ENCODE peak calls at places on chromosomes 11 and 22, in ten cellular contexts. One of them, this sample, is unnamed.

GRCh38 chr11:130165601-130166456 is 6.2 kb downstream of the ST14 start:
- DNase-seq in dorsolateral prefrontal cortex: no peak
- DNase-seq in GM23338: no peak
- DNase-seq in MM.1S: no peak
- DNase-seq in esophagus squamous epithelium: no peak
- DNase-seq in CD4-positive, alpha-beta T cell: no peak
- DNase-seq in epithelial cell of esophagus: peak
- DNase-seq in nephron progenitor cell: no peak
- DNase-seq in WERI-Rb-1: no peak
- DNase-seq in A549: no peak
- DNase-seq in this sample: no peak

GRCh38 chr11:73931039-73931645 is 19.7 kb upstream of the DNAJB13 start:
- DNase-seq in esophagus squamous epithelium: no peak
- DNase-seq in MM.1S: peak
- DNase-seq in CD4-positive, alpha-beta T cell: no peak
- DNase-seq in dorsolateral prefrontal cortex: no peak
- DNase-seq in epithelial cell of esophagus: peak
- DNase-seq in WERI-Rb-1: peak
- DNase-seq in A549: peak
- DNase-seq in GM23338: peak
- DNase-seq in nephron progenitor cell: peak
- DNase-seq in this sample: no peak

GRCh38 chr11:35682230-35683195 is 19.9 kb downstream of the TRIM44 start:
- DNase-seq in WERI-Rb-1: peak
- DNase-seq in CD4-positive, alpha-beta T cell: no peak
- DNase-seq in A549: no peak
- DNase-seq in esophagus squamous epithelium: no peak
- DNase-seq in MM.1S: no peak
- DNase-seq in nephron progenitor cell: no peak
- DNase-seq in dorsolateral prefrontal cortex: no peak
- DNase-seq in GM23338: peak
- DNase-seq in epithelial cell of esophagus: no peak
- DNase-seq in this sample: no peak

GRCh38 chr22:24107668-24108067 is 73.6 kb upstream of the SUSD2 start:
- DNase-seq in nephron progenitor cell: no peak
- DNase-seq in WERI-Rb-1: no peak
- DNase-seq in dorsolateral prefrontal cortex: peak
- DNase-seq in epithelial cell of esophagus: peak
- DNase-seq in esophagus squamous epithelium: no peak
- DNase-seq in A549: no peak
- DNase-seq in GM23338: no peak
- DNase-seq in CD4-positive, alpha-beta T cell: peak
- DNase-seq in MM.1S: no peak
- DNase-seq in this sample: peak

GRCh38 chr11:121958978-121959340 is 157.1 kb downstream of the BLID start:
- DNase-seq in WERI-Rb-1: no peak
- DNase-seq in A549: no peak
- DNase-seq in GM23338: no peak
- DNase-seq in MM.1S: no peak
- DNase-seq in CD4-positive, alpha-beta T cell: no peak
- DNase-seq in esophagus squamous epithelium: no peak
- DNase-seq in dorsolateral prefrontal cortex: no peak
- DNase-seq in epithelial cell of esophagus: peak
- DNase-seq in nephron progenitor cell: no peak
- DNase-seq in this sample: no peak

GRCh38 chr11:36400768-36401455 is 104.8 kb downstream of the PRR5L start:
- DNase-seq in A549: no peak
- DNase-seq in MM.1S: no peak
- DNase-seq in WERI-Rb-1: no peak
- DNase-seq in GM23338: no peak
- DNase-seq in nephron progenitor cell: no peak
- DNase-seq in CD4-positive, alpha-beta T cell: no peak
- DNase-seq in epithelial cell of esophagus: no peak
- DNase-seq in dorsolateral prefrontal cortex: no peak
- DNase-seq in esophagus squamous epithelium: no peak
- DNase-seq in this sample: no peak

GRCh38 chr11:64556721-64557250 is 34.2 kb upstream of the SLC22A12 start:
- DNase-seq in CD4-positive, alpha-beta T cell: no peak
- DNase-seq in nephron progenitor cell: no peak
- DNase-seq in dorsolateral prefrontal cortex: no peak
- DNase-seq in MM.1S: no peak
- DNase-seq in epithelial cell of esophagus: no peak
- DNase-seq in A549: no peak
- DNase-seq in esophagus squamous epithelium: no peak
- DNase-seq in GM23338: no peak
- DNase-seq in WERI-Rb-1: no peak
- DNase-seq in this sample: peak

GRCh38 chr11:14029971-14030531 is 67.5 kb downstream of the SPON1 start:
- DNase-seq in esophagus squamous epithelium: no peak
- DNase-seq in epithelial cell of esophagus: peak
- DNase-seq in CD4-positive, alpha-beta T cell: no peak
- DNase-seq in MM.1S: no peak
- DNase-seq in nephron progenitor cell: no peak
- DNase-seq in GM23338: no peak
- DNase-seq in WERI-Rb-1: no peak
- DNase-seq in A549: no peak
- DNase-seq in dorsolateral prefrontal cortex: no peak
- DNase-seq in this sample: peak

GRCh38 chr11:28559497-28559896 is 451.3 kb downstream of the METTL15 start:
- DNase-seq in MM.1S: no peak
- DNase-seq in esophagus squamous epithelium: no peak
- DNase-seq in epithelial cell of esophagus: no peak
- DNase-seq in WERI-Rb-1: no peak
- DNase-seq in GM23338: peak
- DNase-seq in A549: no peak
- DNase-seq in dorsolateral prefrontal cortex: no peak
- DNase-seq in nephron progenitor cell: no peak
- DNase-seq in CD4-positive, alpha-beta T cell: no peak
- DNase-seq in this sample: no peak

GRCh38 chr11:104161751-104162450 is 2.0 kb downstream of the PDGFD start:
- DNase-seq in CD4-positive, alpha-beta T cell: no peak
- DNase-seq in dorsolateral prefrontal cortex: no peak
- DNase-seq in esophagus squamous epithelium: no peak
- DNase-seq in WERI-Rb-1: no peak
- DNase-seq in GM23338: no peak
- DNase-seq in MM.1S: no peak
- DNase-seq in nephron progenitor cell: no peak
- DNase-seq in epithelial cell of esophagus: no peak
- DNase-seq in A549: no peak
- DNase-seq in this sample: no peak

DNA sequence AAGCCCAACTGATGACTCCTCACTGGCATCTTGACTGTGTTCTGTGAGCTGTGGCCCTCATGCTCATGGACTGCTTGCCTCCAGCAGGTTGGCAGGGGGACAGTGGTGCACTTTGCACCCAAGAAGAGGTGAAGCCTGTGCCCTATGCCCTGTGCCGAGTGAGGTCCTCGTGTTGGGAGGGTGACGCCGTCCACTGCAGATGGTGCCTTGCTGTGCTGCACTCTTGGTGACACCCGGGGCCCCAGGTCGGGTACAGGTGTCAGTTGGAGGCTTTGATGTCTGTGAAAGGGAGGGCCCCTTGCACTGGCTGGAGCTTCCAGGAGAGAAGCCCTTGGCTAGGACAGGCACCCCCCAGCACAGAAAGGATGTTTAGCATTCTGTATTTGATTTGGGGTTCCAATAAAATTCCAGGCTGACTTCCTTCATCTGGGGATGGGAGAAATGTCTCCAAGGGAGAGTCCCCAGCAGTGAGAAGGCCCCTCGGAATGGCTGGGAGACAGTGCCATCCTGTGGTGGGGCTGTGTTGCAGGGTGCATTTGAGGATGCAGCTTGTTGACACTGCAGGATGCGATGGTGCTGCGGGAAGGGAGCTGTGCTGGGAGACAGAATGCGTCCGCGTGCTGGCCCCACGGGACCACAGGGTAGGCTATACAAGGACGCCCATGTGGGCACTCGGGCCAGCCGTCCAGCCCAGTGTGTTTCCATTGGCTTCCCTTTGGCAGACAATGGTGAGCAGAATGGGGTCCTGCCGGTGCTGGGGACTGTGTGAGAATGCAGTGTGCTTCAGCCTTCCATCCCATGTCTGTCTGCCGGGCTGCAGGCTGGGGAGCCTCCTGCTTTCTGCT is 2.5 kb upstream of the ZDHHC8 start:
- DNase-seq in WERI-Rb-1: peak
- DNase-seq in GM23338: peak
- DNase-seq in esophagus squamous epithelium: no peak
- DNase-seq in epithelial cell of esophagus: peak
- DNase-seq in nephron progenitor cell: no peak
- DNase-seq in CD4-positive, alpha-beta T cell: peak
- DNase-seq in A549: no peak
- DNase-seq in MM.1S: peak
- DNase-seq in dorsolateral prefrontal cortex: no peak
- DNase-seq in this sample: no peak
- TF ChIP-seq CTCF in WERI-Rb-1: peak
- TF ChIP-seq CTCF in GM23338: peak
- TF ChIP-seq CTCF in esophagus squamous epithelium: peak
- TF ChIP-seq CTCF in epithelial cell of esophagus: peak
- TF ChIP-seq CTCF in nephron progenitor cell: peak
- TF ChIP-seq CTCF in CD4-positive, alpha-beta T cell: peak
- TF ChIP-seq CTCF in A549: peak
- TF ChIP-seq CTCF in MM.1S: peak
- TF ChIP-seq CTCF in dorsolateral prefrontal cortex: peak
- TF ChIP-seq CTCF in this sample: no peak

GRCh38 chr22:42699953-42700352 is 20.7 kb downstream of the A4GALT start:
- DNase-seq in epithelial cell of esophagus: no peak
- DNase-seq in WERI-Rb-1: no peak
- DNase-seq in CD4-positive, alpha-beta T cell: no peak
- DNase-seq in nephron progenitor cell: no peak
- DNase-seq in dorsolateral prefrontal cortex: no peak
- DNase-seq in A549: no peak
- DNase-seq in GM23338: no peak
- DNase-seq in MM.1S: no peak
- DNase-seq in esophagus squamous epithelium: no peak
- DNase-seq in this sample: no peak

GRCh38 chr22:42700901-42701300 is 19.8 kb downstream of the A4GALT start:
- DNase-seq in GM23338: no peak
- DNase-seq in MM.1S: no peak
- DNase-seq in A549: no peak
- DNase-seq in WERI-Rb-1: no peak
- DNase-seq in esophagus squamous epithelium: no peak
- DNase-seq in CD4-positive, alpha-beta T cell: no peak
- DNase-seq in dorsolateral prefrontal cortex: no peak
- DNase-seq in epithelial cell of esophagus: no peak
- DNase-seq in nephron progenitor cell: no peak
- DNase-seq in this sample: no peak

GRCh38 chr22:42697542-42698013 is 23.1 kb downstream of the A4GALT start:
- DNase-seq in CD4-positive, alpha-beta T cell: no peak
- DNase-seq in MM.1S: no peak
- DNase-seq in epithelial cell of esophagus: peak
- DNase-seq in GM23338: no peak
- DNase-seq in esophagus squamous epithelium: no peak
- DNase-seq in A549: peak
- DNase-seq in WERI-Rb-1: no peak
- DNase-seq in dorsolateral prefrontal cortex: no peak
- DNase-seq in nephron progenitor cell: no peak
- DNase-seq in this sample: peak

GRCh38 chr22:42700355-42700754 is 20.3 kb downstream of the A4GALT start:
- DNase-seq in A549: no peak
- DNase-seq in dorsolateral prefrontal cortex: no peak
- DNase-seq in WERI-Rb-1: no peak
- DNase-seq in epithelial cell of esophagus: no peak
- DNase-seq in MM.1S: no peak
- DNase-seq in GM23338: no peak
- DNase-seq in nephron progenitor cell: no peak
- DNase-seq in esophagus squamous epithelium: no peak
- DNase-seq in CD4-positive, alpha-beta T cell: no peak
- DNase-seq in this sample: no peak

GRCh38 chr22:42699281-42699681 is 21.4 kb downstream of the A4GALT start:
- DNase-seq in nephron progenitor cell: no peak
- DNase-seq in esophagus squamous epithelium: no peak
- DNase-seq in GM23338: no peak
- DNase-seq in A549: no peak
- DNase-seq in dorsolateral prefrontal cortex: no peak
- DNase-seq in WERI-Rb-1: no peak
- DNase-seq in CD4-positive, alpha-beta T cell: no peak
- DNase-seq in epithelial cell of esophagus: no peak
- DNase-seq in MM.1S: no peak
- DNase-seq in this sample: no peak
- TF ChIP-seq CTCF in nephron progenitor cell: no peak
- TF ChIP-seq CTCF in esophagus squamous epithelium: no peak
- TF ChIP-seq CTCF in GM23338: no peak
- TF ChIP-seq CTCF in A549: no peak
- TF ChIP-seq CTCF in dorsolateral prefrontal cortex: no peak
- TF ChIP-seq CTCF in WERI-Rb-1: no peak
- TF ChIP-seq CTCF in CD4-positive, alpha-beta T cell: no peak
- TF ChIP-seq CTCF in epithelial cell of esophagus: no peak
- TF ChIP-seq CTCF in MM.1S: no peak
- TF ChIP-seq CTCF in this sample: no peak

GRCh38 chr22:46931414-46931813 is 169.0 kb downstream of the TBC1D22A start:
- DNase-seq in CD4-positive, alpha-beta T cell: no peak
- DNase-seq in esophagus squamous epithelium: no peak
- DNase-seq in nephron progenitor cell: no peak
- DNase-seq in epithelial cell of esophagus: peak
- DNase-seq in MM.1S: no peak
- DNase-seq in GM23338: peak
- DNase-seq in A549: no peak
- DNase-seq in WERI-Rb-1: no peak
- DNase-seq in dorsolateral prefrontal cortex: no peak
- DNase-seq in this sample: no peak
- TF ChIP-seq CTCF in CD4-positive, alpha-beta T cell: no peak
- TF ChIP-seq CTCF in esophagus squamous epithelium: no peak
- TF ChIP-seq CTCF in nephron progenitor cell: no peak
- TF ChIP-seq CTCF in epithelial cell of esophagus: peak
- TF ChIP-seq CTCF in MM.1S: no peak
- TF ChIP-seq CTCF in GM23338: peak
- TF ChIP-seq CTCF in A549: no peak
- TF ChIP-seq CTCF in WERI-Rb-1: no peak
- TF ChIP-seq CTCF in dorsolateral prefrontal cortex: no peak
- TF ChIP-seq CTCF in this sample: no peak

DNA sequence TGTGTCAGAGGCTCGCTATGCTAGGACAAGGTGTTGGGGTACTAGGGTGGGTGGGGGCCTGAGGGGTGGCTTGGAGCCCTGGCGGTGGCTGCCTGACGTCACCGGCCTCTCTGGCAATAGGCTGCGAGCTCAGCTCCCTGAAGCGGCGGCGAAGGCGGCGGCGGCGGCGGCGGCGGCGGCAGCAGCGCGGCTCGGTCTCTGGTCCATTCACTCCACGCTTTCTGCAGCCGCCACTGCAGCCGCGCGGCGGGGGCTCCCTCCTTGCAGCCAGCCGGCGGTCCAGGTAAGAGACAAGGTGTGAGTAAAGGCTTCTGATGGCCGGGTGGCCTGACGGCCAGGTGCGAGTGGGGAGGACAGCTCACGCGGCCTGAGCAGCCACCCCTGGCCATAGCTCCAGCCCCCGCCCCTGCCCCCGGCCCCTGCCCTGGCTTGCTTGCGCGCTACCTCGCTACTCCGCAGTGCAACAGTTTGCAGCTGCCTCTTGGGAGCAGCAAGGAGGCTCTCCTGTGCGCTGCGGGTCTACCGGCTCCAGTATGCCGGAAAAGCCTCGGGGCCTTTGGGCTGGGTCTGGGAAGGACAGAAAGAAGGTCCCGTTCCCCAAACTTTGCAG is at the start of gene C11orf87:
- DNase-seq in epithelial cell of esophagus: peak
- DNase-seq in WERI-Rb-1: peak
- DNase-seq in GM23338: peak
- DNase-seq in MM.1S: no peak
- DNase-seq in nephron progenitor cell: peak
- DNase-seq in CD4-positive, alpha-beta T cell: no peak
- DNase-seq in dorsolateral prefrontal cortex: peak
- DNase-seq in esophagus squamous epithelium: no peak
- DNase-seq in A549: no peak
- DNase-seq in this sample: no peak
- TF ChIP-seq CTCF in epithelial cell of esophagus: no peak
- TF ChIP-seq CTCF in WERI-Rb-1: no peak
- TF ChIP-seq CTCF in GM23338: peak
- TF ChIP-seq CTCF in MM.1S: no peak
- TF ChIP-seq CTCF in nephron progenitor cell: no peak
- TF ChIP-seq CTCF in CD4-positive, alpha-beta T cell: no peak
- TF ChIP-seq CTCF in dorsolateral prefrontal cortex: no peak
- TF ChIP-seq CTCF in esophagus squamous epithelium: no peak
- TF ChIP-seq CTCF in A549: no peak
- TF ChIP-seq CTCF in this sample: no peak